ENCODE peak calls at places on chromosome 11, in seven cellular contexts. D is IMR-90, F is fibroblast of lung, P is mammary epithelial cell, A is GM23248, N is SK-N-SH, C is neuronal stem cell. K is an unnamed sample.
A peak's percentile ranks its signal among the peaks of the same experiment; 100 is the strongest.

GRCh38 chr11:122069946-122070345 is 46.1 kb downstream of the BLID start:
- DNase-seq in D (peak; percentile 91), F (peak; percentile 94), P (peak; percentile 43), A (peak; percentile 89), N (peak; percentile 65), C (peak; percentile 83), K (peak; percentile 31)

GRCh38 chr11:117700551-117700950 is 96.5 kb downstream of the DSCAML1 start:
- DNase-seq in D (no peak), F (no peak), P (no peak), A (no peak), N (no peak), C (no peak), K (no peak)

GRCh38 chr11:13972033-13972910 is 9.7 kb downstream of the SPON1 start:
- DNase-seq in D (peak; percentile 22), F (peak; percentile 66), P (no peak), A (peak; percentile 42), N (no peak), C (no peak), K (peak; percentile 55)

GRCh38 chr11:2389344-2390026 is 11.1 kb upstream of the TSSC4 start:
- DNase-seq in D (no peak), F (no peak), P (no peak), A (no peak), N (no peak), C (no peak), K (no peak)

GRCh38 chr11:80846979-80847378 is 1406.1 kb upstream of the TENM4 start:
- DNase-seq in D (no peak), F (no peak), P (no peak), A (no peak), N (no peak), C (no peak), K (no peak)

GRCh38 chr11:94175545-94175944 is 46.9 kb downstream of the PANX1 start:
- DNase-seq in D (peak; percentile 86), F (peak; percentile 97), P (peak; percentile 93), A (peak; percentile 96), N (no peak), C (no peak), K (peak; percentile 43)

GRCh38 chr11:118921929-118922744 is 3.6 kb downstream of the BCL9L start:
- DNase-seq in D (peak; percentile 56), F (peak; percentile 66), P (peak; percentile 66), A (peak; percentile 83), N (peak; percentile 80), C (no peak), K (peak; percentile 96)

GRCh38 chr11:43962383-43962969 is 20.0 kb downstream of the C11orf96 start:
- DNase-seq in D (no peak), F (no peak), P (no peak), A (peak; percentile 47), N (peak; percentile 60), C (no peak), K (no peak)

GRCh38 chr11:130278151-130278550 is 36.6 kb downstream of the ZBTB44 start:
- DNase-seq in D (no peak), F (no peak), P (no peak), A (no peak), N (no peak), C (no peak), K (no peak)

GRCh38 chr11:79822771-79823170 is 381.9 kb upstream of the TENM4 start:
- DNase-seq in D (no peak), F (no peak), P (peak; percentile 61), A (no peak), N (no peak), C (no peak), K (no peak)

GRCh38 chr11:100640071-100640470 is 47.0 kb upstream of the ARHGAP42 start:
- DNase-seq in D (peak; percentile 66), F (no peak), P (no peak), A (no peak), N (no peak), C (no peak), K (no peak)

GRCh38 chr11:94755494-94755893 is 12.7 kb upstream of the AMOTL1 start:
- DNase-seq in D (no peak), F (no peak), P (no peak), A (no peak), N (no peak), C (no peak), K (no peak)

GRCh38 chr11:58577441-58578135 is 1.3 kb upstream of the ZFP91 start:
- DNase-seq in D (peak; percentile 97), F (peak; percentile 97), P (peak; percentile 86), A (peak; percentile 95), N (no peak), C (no peak), K (no peak)

GRCh38 chr11:2791139-2791520 is 91.3 kb upstream of the KCNQ1OT1 start:
- DNase-seq in D (no peak), F (no peak), P (no peak), A (no peak), N (no peak), C (no peak), K (peak; percentile 64)

GRCh38 chr11:43392713-43393112 is 34.0 kb downstream of the TTC17 start:
- DNase-seq in D (no peak), F (no peak), P (no peak), A (no peak), N (no peak), C (no peak), K (no peak)

GRCh38 chr11:24754406-24754805 is 257.6 kb downstream of the LUZP2 start:
- DNase-seq in D (peak; percentile 30), F (peak; percentile 42), P (no peak), A (no peak), N (no peak), C (no peak), K (no peak)

GRCh38 chr11:64776425-64776824 is 1.9 kb downstream of the SF1 start:
- DNase-seq in D (no peak), F (no peak), P (no peak), A (no peak), N (no peak), C (no peak), K (peak; percentile 29)

GRCh38 chr11:88194990-88195389 is 19.7 kb upstream of the RAB38 start:
- DNase-seq in D (no peak), F (no peak), P (no peak), A (no peak), N (no peak), C (no peak), K (no peak)

GRCh38 chr11:30573951-30574350 is 12.2 kb downstream of the MPPED2 start:
- DNase-seq in D (peak; percentile 64), F (peak; percentile 23), P (no peak), A (no peak), N (no peak), C (no peak), K (no peak)

GRCh38 chr11:75023446-75024067 is 34.8 kb downstream of the NEU3 start:
- DNase-seq in D (peak; percentile 17), F (no peak), P (no peak), A (no peak), N (no peak), C (no peak), K (no peak)

GRCh38 chr11:113725883-113726405 is 19.8 kb upstream of the TMPRSS5 start:
- DNase-seq in D (no peak), F (no peak), P (no peak), A (no peak), N (no peak), C (no peak), K (no peak)

GRCh38 chr11:87353904-87354303 is 316.2 kb downstream of the TMEM135 start:
- DNase-seq in D (no peak), F (no peak), P (no peak), A (no peak), N (no peak), C (no peak), K (no peak)

GRCh38 chr11:34027516-34028406 is 23.8 kb upstream of the CAPRIN1 start:
- DNase-seq in D (no peak), F (no peak), P (no peak), A (no peak), N (no peak), C (no peak), K (no peak)

GRCh38 chr11:7671807-7672206 is 1.5 kb downstream of the CYB5R2 start:
- DNase-seq in D (no peak), F (no peak), P (peak; percentile 84), A (no peak), N (no peak), C (no peak), K (no peak)

GRCh38 chr11:129383060-129383459 is 7.4 kb downstream of the BARX2 start:
- DNase-seq in D (no peak), F (no peak), P (no peak), A (no peak), N (no peak), C (no peak), K (no peak)

GRCh38 chr11:8337396-8337795 is 73.7 kb upstream of the LMO1 start:
- DNase-seq in D (no peak), F (no peak), P (no peak), A (no peak), N (no peak), C (no peak), K (no peak)

GRCh38 chr11:68117896-68118470 is 3.2 kb downstream of the CHKA start:
- DNase-seq in D (no peak), F (peak; percentile 40), P (no peak), A (no peak), N (no peak), C (no peak), K (peak; percentile 64)
- H3K27ac ChIP-seq in D (no peak overlapping the region), F (no peak overlapping the region), P (no peak overlapping the region), A (no peak overlapping the region), N (no peak overlapping the region), C (no peak overlapping the region), K (no peak overlapping the region)

DNA sequence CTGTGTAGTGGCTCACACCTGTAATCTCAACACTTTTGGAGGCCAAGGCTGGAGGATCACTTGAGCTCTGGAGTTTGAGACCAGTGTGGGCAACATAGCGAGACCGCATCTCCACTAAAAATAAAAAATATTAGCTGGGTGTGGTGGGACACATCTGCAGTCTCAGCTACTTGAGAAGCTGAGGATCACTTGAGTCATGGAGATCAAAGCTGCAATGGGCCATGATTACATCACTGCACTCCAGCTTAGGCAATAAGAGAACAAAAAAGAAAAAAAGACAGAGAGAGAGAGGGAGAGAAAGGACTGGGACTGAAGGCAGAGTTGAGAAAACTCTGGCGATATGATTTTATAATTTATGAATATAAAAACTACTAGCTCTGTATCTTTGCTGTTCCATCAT is 473.1 kb downstream of the LRRC4C start:
- DNase-seq in D (no peak), F (peak; percentile 4), P (peak; percentile 56), A (no peak), N (no peak), C (no peak), K (no peak)
- H2AFZ ChIP-seq in D (no peak overlapping the region), F (no peak overlapping the region), P (no peak overlapping the region), A (no peak overlapping the region), N (no peak overlapping the region), C (no peak overlapping the region), K (no peak overlapping the region)

DNA sequence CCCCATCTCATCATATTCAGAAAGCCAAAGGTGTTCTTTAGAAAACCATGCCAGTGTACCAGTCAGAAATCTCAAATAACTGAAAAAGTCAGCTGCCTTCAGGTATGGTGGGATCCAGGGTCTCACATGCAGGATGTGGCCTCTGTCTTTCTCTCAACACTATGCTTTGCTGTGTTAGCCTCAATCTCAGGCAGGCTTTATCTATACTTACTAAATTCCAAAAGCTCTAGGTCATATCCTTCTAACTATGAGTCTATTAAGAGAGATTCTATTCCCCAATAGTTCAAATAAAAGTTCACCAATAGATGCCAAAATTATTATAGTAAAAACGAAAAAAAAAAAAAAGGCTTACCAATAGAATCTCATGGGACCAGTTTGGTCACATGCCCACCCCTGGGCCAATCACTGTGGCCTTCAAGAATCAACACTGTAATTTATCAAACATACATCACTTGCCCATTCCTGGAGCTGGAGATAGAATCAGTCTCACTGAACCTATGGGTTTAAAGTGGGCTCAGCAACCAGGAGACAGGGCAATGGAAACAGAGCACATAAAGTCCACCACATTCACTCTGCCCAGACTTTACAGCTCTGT is 38.0 kb upstream of the APLNR start:
- DNase-seq in D (peak; percentile 51), F (peak; percentile 30), P (no peak), A (peak; percentile 45), N (no peak), C (no peak), K (no peak)
- H3K27ac ChIP-seq in D (peak overlapping the region; percentile 17), F (no peak overlapping the region), P (no peak overlapping the region), A (no peak overlapping the region), N (no peak overlapping the region), C (no peak overlapping the region), K (no peak overlapping the region)

GRCh38 chr11:96306600-96306932 is 36.4 kb downstream of the MAML2 start:
- DNase-seq in D (no peak), F (no peak), P (no peak), A (peak; percentile 75), N (no peak), C (no peak), K (no peak)
- H2AFZ ChIP-seq in D (no peak overlapping the region), F (no peak overlapping the region), P (peak overlapping the region; percentile 16), A (no peak overlapping the region), N (no peak overlapping the region), C (peak overlapping the region; percentile 11), K (no peak overlapping the region)